ENCODE peak calls at places on chromosomes 5 and 9, in six cellular contexts. One of them, this sample, is unnamed.
A peak's percentile ranks its signal among the peaks of the same experiment; 100 is the strongest.

GRCh38 chr5:77881528-77881927 is 105.4 kb upstream of the TBCA start:
- DNase-seq in dorsolateral prefrontal cortex: no peak
- DNase-seq in pancreas: no peak
- DNase-seq in foreskin keratinocyte: no peak
- DNase-seq in upper lobe of left lung: no peak
- DNase-seq in WERI-Rb-1: no peak
- DNase-seq in this sample: no peak

GRCh38 chr9:69801994-69802393 is 18.6 kb upstream of the CFAP95 start:
- DNase-seq in dorsolateral prefrontal cortex: no peak
- DNase-seq in pancreas: no peak
- DNase-seq in foreskin keratinocyte: peak; percentile 44
- DNase-seq in upper lobe of left lung: no peak
- DNase-seq in WERI-Rb-1: no peak
- DNase-seq in this sample: no peak

GRCh38 chr9:31776471-31776870 is 608.0 kb upstream of the ACO1 start:
- DNase-seq in dorsolateral prefrontal cortex: no peak
- DNase-seq in pancreas: no peak
- DNase-seq in foreskin keratinocyte: peak; percentile 47
- DNase-seq in upper lobe of left lung: no peak
- DNase-seq in WERI-Rb-1: peak; percentile 36
- DNase-seq in this sample: no peak

GRCh38 chr5:122942164-122942914 is 94.2 kb downstream of the PPIC start:
- DNase-seq in dorsolateral prefrontal cortex: no peak
- DNase-seq in pancreas: no peak
- DNase-seq in foreskin keratinocyte: peak; percentile 49
- DNase-seq in upper lobe of left lung: no peak
- DNase-seq in WERI-Rb-1: peak; percentile 78
- DNase-seq in this sample: no peak

GRCh38 chr5:56155992-56156584 is 77.0 kb downstream of the ANKRD55 start:
- DNase-seq in dorsolateral prefrontal cortex: no peak
- DNase-seq in pancreas: no peak
- DNase-seq in foreskin keratinocyte: no peak
- DNase-seq in upper lobe of left lung: peak; percentile 62
- DNase-seq in WERI-Rb-1: no peak
- DNase-seq in this sample: no peak

GRCh38 chr9:74555015-74555414 is 57.9 kb downstream of the RORB start:
- DNase-seq in dorsolateral prefrontal cortex: peak; percentile 24
- DNase-seq in pancreas: no peak
- DNase-seq in foreskin keratinocyte: no peak
- DNase-seq in upper lobe of left lung: no peak
- DNase-seq in WERI-Rb-1: no peak
- DNase-seq in this sample: peak; percentile 38

GRCh38 chr9:5008206-5008605 is 23.1 kb downstream of the JAK2 start:
- DNase-seq in dorsolateral prefrontal cortex: no peak
- DNase-seq in pancreas: no peak
- DNase-seq in foreskin keratinocyte: peak; percentile 20
- DNase-seq in upper lobe of left lung: no peak
- DNase-seq in WERI-Rb-1: no peak
- DNase-seq in this sample: no peak

GRCh38 chr5:111548992-111549649 is 36.8 kb upstream of the STARD4 start:
- DNase-seq in dorsolateral prefrontal cortex: no peak
- DNase-seq in pancreas: no peak
- DNase-seq in foreskin keratinocyte: no peak
- DNase-seq in upper lobe of left lung: no peak
- DNase-seq in WERI-Rb-1: no peak
- DNase-seq in this sample: no peak

GRCh38 chr9:118644066-118644465 is 725.2 kb downstream of the BRINP1 start:
- DNase-seq in dorsolateral prefrontal cortex: no peak
- DNase-seq in pancreas: no peak
- DNase-seq in foreskin keratinocyte: no peak
- DNase-seq in upper lobe of left lung: no peak
- DNase-seq in WERI-Rb-1: no peak
- DNase-seq in this sample: no peak

GRCh38 chr9:130407916-130408659 is 36.7 kb upstream of the ASS1 start:
- DNase-seq in dorsolateral prefrontal cortex: no peak
- DNase-seq in pancreas: no peak
- DNase-seq in foreskin keratinocyte: no peak
- DNase-seq in upper lobe of left lung: no peak
- DNase-seq in WERI-Rb-1: no peak
- DNase-seq in this sample: no peak

GRCh38 chr9:32578976-32579375 is 6.0 kb upstream of the NDUFB6 start:
- DNase-seq in dorsolateral prefrontal cortex: no peak
- DNase-seq in pancreas: no peak
- DNase-seq in foreskin keratinocyte: no peak
- DNase-seq in upper lobe of left lung: no peak
- DNase-seq in WERI-Rb-1: no peak
- DNase-seq in this sample: no peak

GRCh38 chr5:153782589-153783238 is 256.0 kb downstream of the FAM114A2 start:
- DNase-seq in dorsolateral prefrontal cortex: no peak
- DNase-seq in pancreas: no peak
- DNase-seq in foreskin keratinocyte: peak; percentile 63
- DNase-seq in upper lobe of left lung: no peak
- DNase-seq in WERI-Rb-1: no peak
- DNase-seq in this sample: no peak

GRCh38 chr9:127650511-127650910 is 38.4 kb downstream of the STXBP1 start:
- DNase-seq in dorsolateral prefrontal cortex: no peak
- DNase-seq in pancreas: no peak
- DNase-seq in foreskin keratinocyte: no peak
- DNase-seq in upper lobe of left lung: no peak
- DNase-seq in WERI-Rb-1: no peak
- DNase-seq in this sample: no peak

GRCh38 chr5:65742565-65743231 is 20.7 kb downstream of the NLN start:
- DNase-seq in dorsolateral prefrontal cortex: no peak
- DNase-seq in pancreas: no peak
- DNase-seq in foreskin keratinocyte: peak; percentile 77
- DNase-seq in upper lobe of left lung: no peak
- DNase-seq in WERI-Rb-1: no peak
- DNase-seq in this sample: no peak

DNA sequence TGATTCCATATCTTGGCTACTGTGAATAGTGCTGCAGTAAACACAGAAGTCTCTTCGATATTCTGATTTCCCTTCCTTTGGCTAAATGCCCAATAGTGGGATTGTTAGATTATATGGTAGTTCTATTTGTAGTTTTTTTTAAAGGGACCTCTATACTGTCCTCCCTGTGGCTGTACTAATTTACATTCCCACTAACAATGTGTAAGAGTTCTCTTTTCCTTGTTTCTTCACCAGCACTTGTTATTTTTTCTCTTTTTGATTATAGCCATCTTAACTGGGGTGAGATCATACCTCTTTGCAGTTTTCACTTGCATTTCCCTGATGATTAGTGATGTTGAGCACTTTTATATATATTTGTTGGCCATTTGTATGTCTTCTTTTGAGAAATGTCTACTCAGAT is 102.0 kb downstream of the CARTPT start:
- DNase-seq in dorsolateral prefrontal cortex: no peak
- DNase-seq in pancreas: no peak
- DNase-seq in foreskin keratinocyte: no peak
- DNase-seq in upper lobe of left lung: no peak
- DNase-seq in WERI-Rb-1: no peak
- DNase-seq in this sample: no peak
- H3K27ac ChIP-seq in dorsolateral prefrontal cortex: no peak overlapping the region
- H3K27ac ChIP-seq in pancreas: no peak overlapping the region
- H3K27ac ChIP-seq in foreskin keratinocyte: no peak overlapping the region
- H3K27ac ChIP-seq in upper lobe of left lung: no peak overlapping the region
- H3K27ac ChIP-seq in WERI-Rb-1: no peak overlapping the region
- H3K27ac ChIP-seq in this sample: no peak overlapping the region

GRCh38 chr5:60517094-60517694 is 182.8 kb downstream of the DEPDC1B start:
- DNase-seq in dorsolateral prefrontal cortex: no peak
- DNase-seq in pancreas: no peak
- DNase-seq in foreskin keratinocyte: no peak
- DNase-seq in upper lobe of left lung: no peak
- DNase-seq in WERI-Rb-1: no peak
- DNase-seq in this sample: no peak

GRCh38 chr5:60516688-60517087 is 183.3 kb downstream of the DEPDC1B start:
- DNase-seq in dorsolateral prefrontal cortex: no peak
- DNase-seq in pancreas: no peak
- DNase-seq in foreskin keratinocyte: no peak
- DNase-seq in upper lobe of left lung: no peak
- DNase-seq in WERI-Rb-1: no peak
- DNase-seq in this sample: no peak

GRCh38 chr5:60520451-60521210 is 179.3 kb downstream of the DEPDC1B start:
- DNase-seq in dorsolateral prefrontal cortex: no peak
- DNase-seq in pancreas: no peak
- DNase-seq in foreskin keratinocyte: no peak
- DNase-seq in upper lobe of left lung: no peak
- DNase-seq in WERI-Rb-1: no peak
- DNase-seq in this sample: no peak

GRCh38 chr5:60519372-60519771 is 180.6 kb downstream of the DEPDC1B start:
- DNase-seq in dorsolateral prefrontal cortex: no peak
- DNase-seq in pancreas: no peak
- DNase-seq in foreskin keratinocyte: no peak
- DNase-seq in upper lobe of left lung: no peak
- DNase-seq in WERI-Rb-1: no peak
- DNase-seq in this sample: no peak

GRCh38 chr5:60517850-60518249 is 182.1 kb downstream of the DEPDC1B start:
- DNase-seq in dorsolateral prefrontal cortex: no peak
- DNase-seq in pancreas: no peak
- DNase-seq in foreskin keratinocyte: no peak
- DNase-seq in upper lobe of left lung: no peak
- DNase-seq in WERI-Rb-1: no peak
- DNase-seq in this sample: no peak
- H3K27ac ChIP-seq in dorsolateral prefrontal cortex: no peak overlapping the region
- H3K27ac ChIP-seq in pancreas: no peak overlapping the region
- H3K27ac ChIP-seq in foreskin keratinocyte: no peak overlapping the region
- H3K27ac ChIP-seq in upper lobe of left lung: no peak overlapping the region
- H3K27ac ChIP-seq in WERI-Rb-1: no peak overlapping the region
- H3K27ac ChIP-seq in this sample: no peak overlapping the region

GRCh38 chr9:72361227-72361626 is 3.8 kb downstream of the ZFAND5 start:
- DNase-seq in dorsolateral prefrontal cortex: no peak
- DNase-seq in pancreas: no peak
- DNase-seq in foreskin keratinocyte: no peak
- DNase-seq in upper lobe of left lung: no peak
- DNase-seq in WERI-Rb-1: no peak
- DNase-seq in this sample: no peak
- H3K27ac ChIP-seq in dorsolateral prefrontal cortex: peak overlapping the region; percentile 99
- H3K27ac ChIP-seq in pancreas: peak overlapping the region; percentile 99
- H3K27ac ChIP-seq in foreskin keratinocyte: no peak overlapping the region
- H3K27ac ChIP-seq in upper lobe of left lung: peak overlapping the region; percentile 100
- H3K27ac ChIP-seq in WERI-Rb-1: no peak overlapping the region
- H3K27ac ChIP-seq in this sample: peak overlapping the region; percentile 58

GRCh38 chr9:22114956-22115355 is 105.9 kb upstream of the CDKN2B start:
- DNase-seq in dorsolateral prefrontal cortex: no peak
- DNase-seq in pancreas: no peak
- DNase-seq in foreskin keratinocyte: no peak
- DNase-seq in upper lobe of left lung: no peak
- DNase-seq in WERI-Rb-1: no peak
- DNase-seq in this sample: no peak

GRCh38 chr9:22118810-22119479 is 109.8 kb upstream of the CDKN2B start:
- DNase-seq in dorsolateral prefrontal cortex: no peak
- DNase-seq in pancreas: no peak
- DNase-seq in foreskin keratinocyte: no peak
- DNase-seq in upper lobe of left lung: no peak
- DNase-seq in WERI-Rb-1: no peak
- DNase-seq in this sample: no peak

GRCh38 chr9:22117511-22118388 is 108.6 kb upstream of the CDKN2B start:
- DNase-seq in dorsolateral prefrontal cortex: no peak
- DNase-seq in pancreas: no peak
- DNase-seq in foreskin keratinocyte: peak; percentile 84
- DNase-seq in upper lobe of left lung: peak; percentile 48
- DNase-seq in WERI-Rb-1: no peak
- DNase-seq in this sample: no peak

GRCh38 chr9:22119537-22120167 is 110.5 kb upstream of the CDKN2B start:
- DNase-seq in dorsolateral prefrontal cortex: no peak
- DNase-seq in pancreas: no peak
- DNase-seq in foreskin keratinocyte: peak; percentile 48
- DNase-seq in upper lobe of left lung: no peak
- DNase-seq in WERI-Rb-1: peak; percentile 11
- DNase-seq in this sample: no peak

DNA sequence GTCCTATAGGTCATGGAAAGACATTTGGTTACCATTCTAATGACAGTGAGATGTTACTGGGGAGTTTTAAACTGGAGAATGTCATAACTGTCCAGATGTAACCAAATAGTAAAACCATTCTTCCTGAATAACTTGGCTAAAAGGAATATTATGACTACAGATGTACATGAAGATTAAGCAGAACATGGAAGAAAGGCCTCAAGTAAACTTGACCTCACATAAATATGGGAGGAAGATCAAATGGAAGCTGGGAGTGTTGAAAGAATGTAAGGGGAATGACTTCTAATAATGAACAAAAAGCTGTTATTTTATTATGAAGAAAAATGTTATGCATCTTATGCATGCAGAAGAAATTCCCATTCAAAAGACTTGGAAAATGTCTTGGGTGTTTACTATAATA is 107.6 kb upstream of the CDKN2B start:
- DNase-seq in dorsolateral prefrontal cortex: no peak
- DNase-seq in pancreas: no peak
- DNase-seq in foreskin keratinocyte: no peak
- DNase-seq in upper lobe of left lung: no peak
- DNase-seq in WERI-Rb-1: no peak
- DNase-seq in this sample: no peak
- H3K27ac ChIP-seq in dorsolateral prefrontal cortex: no peak overlapping the region
- H3K27ac ChIP-seq in pancreas: peak overlapping the region; percentile 57
- H3K27ac ChIP-seq in foreskin keratinocyte: no peak overlapping the region
- H3K27ac ChIP-seq in upper lobe of left lung: no peak overlapping the region
- H3K27ac ChIP-seq in WERI-Rb-1: no peak overlapping the region
- H3K27ac ChIP-seq in this sample: no peak overlapping the region

GRCh38 chr5:102999191-102999590 is 120.7 kb downstream of the GIN1 start:
- DNase-seq in dorsolateral prefrontal cortex: no peak
- DNase-seq in pancreas: no peak
- DNase-seq in foreskin keratinocyte: no peak
- DNase-seq in upper lobe of left lung: no peak
- DNase-seq in WERI-Rb-1: no peak
- DNase-seq in this sample: no peak
- H3K27ac ChIP-seq in dorsolateral prefrontal cortex: no peak overlapping the region
- H3K27ac ChIP-seq in pancreas: no peak overlapping the region
- H3K27ac ChIP-seq in foreskin keratinocyte: no peak overlapping the region
- H3K27ac ChIP-seq in upper lobe of left lung: no peak overlapping the region
- H3K27ac ChIP-seq in WERI-Rb-1: no peak overlapping the region
- H3K27ac ChIP-seq in this sample: no peak overlapping the region

GRCh38 chr9:77176106-77176505 is 1.2 kb upstream of the VPS13A start:
- DNase-seq in dorsolateral prefrontal cortex: no peak
- DNase-seq in pancreas: no peak
- DNase-seq in foreskin keratinocyte: no peak
- DNase-seq in upper lobe of left lung: no peak
- DNase-seq in WERI-Rb-1: no peak
- DNase-seq in this sample: no peak

GRCh38 chr9:77176686-77177142 is 620 bp upstream of the VPS13A start:
- DNase-seq in dorsolateral prefrontal cortex: no peak
- DNase-seq in pancreas: no peak
- DNase-seq in foreskin keratinocyte: no peak
- DNase-seq in upper lobe of left lung: no peak
- DNase-seq in WERI-Rb-1: no peak
- DNase-seq in this sample: no peak

GRCh38 chr9:77175152-77175551 is 2.2 kb upstream of the VPS13A start:
- DNase-seq in dorsolateral prefrontal cortex: no peak
- DNase-seq in pancreas: no peak
- DNase-seq in foreskin keratinocyte: no peak
- DNase-seq in upper lobe of left lung: no peak
- DNase-seq in WERI-Rb-1: no peak
- DNase-seq in this sample: no peak

GRCh38 chr9:77166193-77166592 is 11.1 kb upstream of the VPS13A start:
- DNase-seq in dorsolateral prefrontal cortex: no peak
- DNase-seq in pancreas: no peak
- DNase-seq in foreskin keratinocyte: no peak
- DNase-seq in upper lobe of left lung: no peak
- DNase-seq in WERI-Rb-1: no peak
- DNase-seq in this sample: no peak

GRCh38 chr9:77170991-77171699 is 6.2 kb upstream of the VPS13A start:
- DNase-seq in dorsolateral prefrontal cortex: no peak
- DNase-seq in pancreas: no peak
- DNase-seq in foreskin keratinocyte: no peak
- DNase-seq in upper lobe of left lung: no peak
- DNase-seq in WERI-Rb-1: no peak
- DNase-seq in this sample: no peak
- H3K27ac ChIP-seq in dorsolateral prefrontal cortex: no peak overlapping the region
- H3K27ac ChIP-seq in pancreas: no peak overlapping the region
- H3K27ac ChIP-seq in foreskin keratinocyte: no peak overlapping the region
- H3K27ac ChIP-seq in upper lobe of left lung: no peak overlapping the region
- H3K27ac ChIP-seq in WERI-Rb-1: no peak overlapping the region
- H3K27ac ChIP-seq in this sample: no peak overlapping the region